ENCODE peak calls at places on chromosomes 6 and 20, in six cellular contexts. L, M, P, X, N and G are unnamed samples.

GRCh38 chr6:31752739-31753319 is 9.6 kb upstream of the SAPCD1 start:
- DNase-seq in X (no peak), M (peak), N (no peak), L (no peak), P (peak), G (no peak)

GRCh38 chr6:88251261-88251660 is 85.1 kb upstream of the CNR1 start:
- DNase-seq in P (no peak), L (no peak), N (no peak), M (no peak), X (no peak), G (no peak)

GRCh38 chr6:106924699-106925523 is 49.6 kb downstream of the CD24 start:
- DNase-seq in X (no peak), N (no peak), M (no peak), L (no peak), P (no peak), G (no peak)

GRCh38 chr20:1809121-1809520 is 86.1 kb upstream of the SIRPA start:
- DNase-seq in L (peak), X (peak), M (peak), P (peak), N (no peak), G (peak)

GRCh38 chr6:139367810-139368321 is 6.6 kb downstream of the CITED2 start:
- DNase-seq in N (no peak), P (peak), X (no peak), M (peak), L (no peak), G (no peak)

GRCh38 chr20:35870541-35871307 is 83.6 kb downstream of the SCAND1 start:
- DNase-seq in M (peak), X (no peak), L (no peak), P (peak), N (no peak), G (no peak)

GRCh38 chr6:2799936-2800527 is 34.8 kb downstream of the WRNIP1 start:
- DNase-seq in M (no peak), X (no peak), P (no peak), L (no peak), N (no peak), G (no peak)

GRCh38 chr6:13302751-13303667 is 25.3 kb downstream of the TBC1D7 start:
- DNase-seq in M (peak), L (peak), N (peak), P (peak), X (no peak), G (peak)

GRCh38 chr6:120357447-120357846 is 976.8 kb downstream of the TBC1D32 start:
- DNase-seq in N (no peak), P (no peak), X (no peak), L (no peak), M (peak), G (no peak)

GRCh38 chr6:156776841-156777576 is at the start of gene ARID1B:
- DNase-seq in X (peak), L (no peak), N (peak), P (peak), M (peak), G (peak)